ENCODE peak calls at places on chromosome 9, in eight cellular contexts. Y, W, H, R, N, I, E and B are unnamed samples.

GRCh38 chr9:120857481-120857880 is 14.8 kb upstream of the PSMD5 start:
- DNase-seq in Y (no peak), W (no peak), H (no peak), R (no peak), N (no peak), I (no peak), E (no peak), B (no peak)

GRCh38 chr9:120882935-120883607 is 6.1 kb upstream of the PHF19 start:
- DNase-seq in Y (no peak), W (peak), H (no peak), R (no peak), N (no peak), I (no peak), E (no peak), B (no peak)

GRCh38 chr9:125585503-125586172 is 121.4 kb downstream of the MAPKAP1 start:
- DNase-seq in Y (no peak), W (no peak), H (no peak), R (no peak), N (no peak), I (no peak), E (no peak), B (no peak)

GRCh38 chr9:77575785-77576184 is 72.3 kb downstream of the GNA14 start:
- DNase-seq in Y (peak), W (peak), H (peak), R (no peak), N (no peak), I (no peak), E (no peak), B (no peak)

GRCh38 chr9:69743930-69744329 is 15.9 kb downstream of the PTAR1 start:
- DNase-seq in Y (no peak), W (no peak), H (no peak), R (no peak), N (no peak), I (no peak), E (no peak), B (peak)

GRCh38 chr9:12666813-12667212 is 26.4 kb upstream of the TYRP1 start:
- DNase-seq in Y (no peak), W (no peak), H (no peak), R (no peak), N (no peak), I (no peak), E (no peak), B (no peak)

GRCh38 chr9:97904725-97905124 is 17.6 kb downstream of the TRMO start:
- DNase-seq in Y (no peak), W (no peak), H (no peak), R (no peak), N (no peak), I (no peak), E (no peak), B (no peak)

GRCh38 chr9:16267336-16268036 is 603.0 kb downstream of the BNC2 start:
- DNase-seq in Y (peak), W (no peak), H (no peak), R (peak), N (no peak), I (no peak), E (no peak), B (no peak)

GRCh38 chr9:124708633-124709032 is 62.5 kb downstream of the NR6A1 start:
- DNase-seq in Y (no peak), W (no peak), H (no peak), R (peak), N (no peak), I (no peak), E (no peak), B (peak)

GRCh38 chr9:114318416-114318815 is 4.5 kb upstream of the ORM1 start:
- DNase-seq in Y (no peak), W (no peak), H (no peak), R (no peak), N (no peak), I (no peak), E (no peak), B (no peak)

GRCh38 chr9:121699271-121700164 is 48.1 kb downstream of the DAB2IP start:
- DNase-seq in Y (peak), W (peak), H (peak), R (peak), N (no peak), I (peak), E (no peak), B (no peak)

GRCh38 chr9:12699529-12699928 is 6.3 kb downstream of the TYRP1 start:
- DNase-seq in Y (no peak), W (no peak), H (no peak), R (no peak), N (no peak), I (peak), E (no peak), B (no peak)

GRCh38 chr9:133401588-133401987 is 16.2 kb downstream of the REXO4 start:
- DNase-seq in Y (no peak), W (no peak), H (no peak), R (no peak), N (no peak), I (no peak), E (no peak), B (no peak)

GRCh38 chr9:107749787-107750444 is 260.3 kb upstream of the KLF4 start:
- DNase-seq in Y (no peak), W (peak), H (peak), R (peak), N (peak), I (no peak), E (peak), B (no peak)

GRCh38 chr9:128162215-128163026 is 2.4 kb downstream of the BBLN start:
- DNase-seq in Y (no peak), W (no peak), H (no peak), R (no peak), N (no peak), I (no peak), E (peak), B (no peak)

GRCh38 chr9:99352786-99353185 is 130.7 kb downstream of the SEC61B start:
- DNase-seq in Y (no peak), W (no peak), H (no peak), R (no peak), N (no peak), I (no peak), E (no peak), B (no peak)

GRCh38 chr9:17627641-17628040 is 48.8 kb downstream of the SH3GL2 start:
- DNase-seq in Y (no peak), W (no peak), H (no peak), R (peak), N (no peak), I (no peak), E (no peak), B (no peak)

GRCh38 chr9:70753311-70753710 is 338.9 kb upstream of the KLF9 start:
- DNase-seq in Y (no peak), W (no peak), H (no peak), R (no peak), N (no peak), I (no peak), E (no peak), B (no peak)

GRCh38 chr9:33379666-33380389 is 22.5 kb downstream of the AQP7 start:
- DNase-seq in Y (no peak), W (peak), H (no peak), R (no peak), N (no peak), I (no peak), E (no peak), B (no peak)

GRCh38 chr9:37027582-37028424 is 6.3 kb downstream of the PAX5 start:
- DNase-seq in Y (peak), W (peak), H (peak), R (peak), N (no peak), I (no peak), E (peak), B (peak)

GRCh38 chr9:74331607-74332006 is 165.5 kb upstream of the RORB start:
- DNase-seq in Y (no peak), W (no peak), H (no peak), R (no peak), N (no peak), I (no peak), E (no peak), B (no peak)

GRCh38 chr9:87792831-87793288 is 66.9 kb downstream of the CTSL start:
- DNase-seq in Y (peak), W (no peak), H (peak), R (peak), N (no peak), I (peak), E (peak), B (peak)

GRCh38 chr9:104876587-104876986 is 51.4 kb downstream of the ABCA1 start:
- DNase-seq in Y (no peak), W (no peak), H (no peak), R (no peak), N (no peak), I (no peak), E (no peak), B (no peak)

GRCh38 chr9:85258823-85259370 is 482.9 kb downstream of the AGTPBP1 start:
- DNase-seq in Y (peak), W (peak), H (peak), R (peak), N (peak), I (peak), E (peak), B (peak)

GRCh38 chr9:34072868-34073590 is 24.3 kb upstream of the UBAP2 start:
- DNase-seq in Y (no peak), W (peak), H (peak), R (peak), N (no peak), I (no peak), E (no peak), B (no peak)

GRCh38 chr9:114031037-114031436 is 47.1 kb downstream of the AMBP start:
- DNase-seq in Y (no peak), W (no peak), H (no peak), R (no peak), N (no peak), I (no peak), E (no peak), B (no peak)

GRCh38 chr9:76773051-76773450 is 8.8 kb downstream of the PCA3 start:
- DNase-seq in Y (no peak), W (peak), H (no peak), R (no peak), N (no peak), I (no peak), E (no peak), B (no peak)

GRCh38 chr9:112531666-112532282 is 45.1 kb downstream of the KIAA1958 start:
- DNase-seq in Y (no peak), W (no peak), H (no peak), R (no peak), N (no peak), I (no peak), E (no peak), B (no peak)